ENCODE peak calls at places on chromosomes 1 and 21, in eight cellular contexts. One of them, this sample, is unnamed.

GRCh38 chr1:5951846-5952410 is 40.3 kb downstream of the NPHP4 start:
- DNase-seq in body of pancreas: no peak
- DNase-seq in RWPE2: no peak
- DNase-seq in esophagus squamous epithelium: no peak
- DNase-seq in gastrocnemius medialis: no peak
- DNase-seq in GM12878: no peak
- DNase-seq in heart right ventricle: no peak
- DNase-seq in IMR-90: no peak
- DNase-seq in this sample: no peak

GRCh38 chr1:68916227-68916853 is 419.5 kb upstream of the DEPDC1 start:
- DNase-seq in body of pancreas: peak; percentile 15
- DNase-seq in RWPE2: no peak
- DNase-seq in esophagus squamous epithelium: no peak
- DNase-seq in gastrocnemius medialis: no peak
- DNase-seq in GM12878: no peak
- DNase-seq in heart right ventricle: peak; percentile 3
- DNase-seq in IMR-90: peak; percentile 39
- DNase-seq in this sample: peak; percentile 2

GRCh38 chr21:17495680-17496079 is 17.2 kb upstream of the CXADR start:
- DNase-seq in body of pancreas: no peak
- DNase-seq in RWPE2: no peak
- DNase-seq in esophagus squamous epithelium: no peak
- DNase-seq in gastrocnemius medialis: no peak
- DNase-seq in GM12878: no peak
- DNase-seq in heart right ventricle: no peak
- DNase-seq in IMR-90: no peak
- DNase-seq in this sample: no peak

GRCh38 chr1:55059302-55060132 is 20.2 kb downstream of the PCSK9 start:
- DNase-seq in body of pancreas: no peak
- DNase-seq in RWPE2: no peak
- DNase-seq in esophagus squamous epithelium: no peak
- DNase-seq in gastrocnemius medialis: no peak
- DNase-seq in GM12878: no peak
- DNase-seq in heart right ventricle: no peak
- DNase-seq in IMR-90: no peak
- DNase-seq in this sample: no peak

GRCh38 chr1:236211815-236212214 is 69.5 kb downstream of the GPR137B start:
- DNase-seq in body of pancreas: no peak
- DNase-seq in RWPE2: no peak
- DNase-seq in esophagus squamous epithelium: no peak
- DNase-seq in gastrocnemius medialis: no peak
- DNase-seq in GM12878: no peak
- DNase-seq in heart right ventricle: no peak
- DNase-seq in IMR-90: no peak
- DNase-seq in this sample: no peak

GRCh38 chr1:149845416-149845815 is 54.0 kb upstream of the BOLA1 start:
- DNase-seq in body of pancreas: no peak
- DNase-seq in RWPE2: no peak
- DNase-seq in esophagus squamous epithelium: no peak
- DNase-seq in gastrocnemius medialis: no peak
- DNase-seq in GM12878: no peak
- DNase-seq in heart right ventricle: no peak
- DNase-seq in IMR-90: no peak
- DNase-seq in this sample: no peak

GRCh38 chr21:35316933-35317332 is 267.8 kb upstream of the RUNX1 start:
- DNase-seq in body of pancreas: no peak
- DNase-seq in RWPE2: no peak
- DNase-seq in esophagus squamous epithelium: no peak
- DNase-seq in gastrocnemius medialis: no peak
- DNase-seq in GM12878: no peak
- DNase-seq in heart right ventricle: no peak
- DNase-seq in IMR-90: peak; percentile 86
- DNase-seq in this sample: no peak

GRCh38 chr1:209815931-209816338 is 10.0 kb upstream of the IRF6 start:
- DNase-seq in body of pancreas: no peak
- DNase-seq in RWPE2: peak; percentile 93
- DNase-seq in esophagus squamous epithelium: no peak
- DNase-seq in gastrocnemius medialis: no peak
- DNase-seq in GM12878: no peak
- DNase-seq in heart right ventricle: no peak
- DNase-seq in IMR-90: no peak
- DNase-seq in this sample: no peak

GRCh38 chr1:9746211-9746610 is 77.6 kb downstream of the CLSTN1 start:
- DNase-seq in body of pancreas: no peak
- DNase-seq in RWPE2: no peak
- DNase-seq in esophagus squamous epithelium: no peak
- DNase-seq in gastrocnemius medialis: no peak
- DNase-seq in GM12878: no peak
- DNase-seq in heart right ventricle: no peak
- DNase-seq in IMR-90: no peak
- DNase-seq in this sample: no peak

GRCh38 chr1:164637461-164638375 is 78.7 kb downstream of the PBX1 start:
- DNase-seq in body of pancreas: peak; percentile 83
- DNase-seq in RWPE2: no peak
- DNase-seq in esophagus squamous epithelium: no peak
- DNase-seq in gastrocnemius medialis: no peak
- DNase-seq in GM12878: no peak
- DNase-seq in heart right ventricle: peak; percentile 68
- DNase-seq in IMR-90: peak; percentile 84
- DNase-seq in this sample: peak; percentile 33
- H3K4me1 ChIP-seq in body of pancreas: peaks cover 92% of the 10 kb centered on the region
- H3K4me1 ChIP-seq in RWPE2: peaks cover 11% of the 10 kb centered on the region
- H3K4me1 ChIP-seq in esophagus squamous epithelium: peaks cover 11% of the 10 kb centered on the region
- H3K4me1 ChIP-seq in gastrocnemius medialis: peaks cover 97% of the 10 kb centered on the region
- H3K4me1 ChIP-seq in GM12878: no peaks in the 10 kb centered on the region
- H3K4me1 ChIP-seq in heart right ventricle: peaks cover 84% of the 10 kb centered on the region
- H3K4me1 ChIP-seq in IMR-90: peaks cover 18% of the 10 kb centered on the region
- H3K4me1 ChIP-seq in this sample: peaks cover 52% of the 10 kb centered on the region

GRCh38 chr1:26827663-26828062 is 1.2 kb downstream of the ZDHHC18 start:
- DNase-seq in body of pancreas: no peak
- DNase-seq in RWPE2: no peak
- DNase-seq in esophagus squamous epithelium: no peak
- DNase-seq in gastrocnemius medialis: no peak
- DNase-seq in GM12878: no peak
- DNase-seq in heart right ventricle: no peak
- DNase-seq in IMR-90: no peak
- DNase-seq in this sample: no peak

GRCh38 chr1:26828352-26829093 is 2.0 kb downstream of the ZDHHC18 start:
- DNase-seq in body of pancreas: no peak
- DNase-seq in RWPE2: no peak
- DNase-seq in esophagus squamous epithelium: no peak
- DNase-seq in gastrocnemius medialis: no peak
- DNase-seq in GM12878: no peak
- DNase-seq in heart right ventricle: no peak
- DNase-seq in IMR-90: no peak
- DNase-seq in this sample: no peak

GRCh38 chr1:26827205-26827604 is 717 bp downstream of the ZDHHC18 start:
- DNase-seq in body of pancreas: no peak
- DNase-seq in RWPE2: no peak
- DNase-seq in esophagus squamous epithelium: no peak
- DNase-seq in gastrocnemius medialis: no peak
- DNase-seq in GM12878: no peak
- DNase-seq in heart right ventricle: no peak
- DNase-seq in IMR-90: no peak
- DNase-seq in this sample: no peak

GRCh38 chr1:26824735-26825134 is 1.8 kb upstream of the ZDHHC18 start:
- DNase-seq in body of pancreas: no peak
- DNase-seq in RWPE2: no peak
- DNase-seq in esophagus squamous epithelium: no peak
- DNase-seq in gastrocnemius medialis: no peak
- DNase-seq in GM12878: no peak
- DNase-seq in heart right ventricle: no peak
- DNase-seq in IMR-90: no peak
- DNase-seq in this sample: no peak

DNA sequence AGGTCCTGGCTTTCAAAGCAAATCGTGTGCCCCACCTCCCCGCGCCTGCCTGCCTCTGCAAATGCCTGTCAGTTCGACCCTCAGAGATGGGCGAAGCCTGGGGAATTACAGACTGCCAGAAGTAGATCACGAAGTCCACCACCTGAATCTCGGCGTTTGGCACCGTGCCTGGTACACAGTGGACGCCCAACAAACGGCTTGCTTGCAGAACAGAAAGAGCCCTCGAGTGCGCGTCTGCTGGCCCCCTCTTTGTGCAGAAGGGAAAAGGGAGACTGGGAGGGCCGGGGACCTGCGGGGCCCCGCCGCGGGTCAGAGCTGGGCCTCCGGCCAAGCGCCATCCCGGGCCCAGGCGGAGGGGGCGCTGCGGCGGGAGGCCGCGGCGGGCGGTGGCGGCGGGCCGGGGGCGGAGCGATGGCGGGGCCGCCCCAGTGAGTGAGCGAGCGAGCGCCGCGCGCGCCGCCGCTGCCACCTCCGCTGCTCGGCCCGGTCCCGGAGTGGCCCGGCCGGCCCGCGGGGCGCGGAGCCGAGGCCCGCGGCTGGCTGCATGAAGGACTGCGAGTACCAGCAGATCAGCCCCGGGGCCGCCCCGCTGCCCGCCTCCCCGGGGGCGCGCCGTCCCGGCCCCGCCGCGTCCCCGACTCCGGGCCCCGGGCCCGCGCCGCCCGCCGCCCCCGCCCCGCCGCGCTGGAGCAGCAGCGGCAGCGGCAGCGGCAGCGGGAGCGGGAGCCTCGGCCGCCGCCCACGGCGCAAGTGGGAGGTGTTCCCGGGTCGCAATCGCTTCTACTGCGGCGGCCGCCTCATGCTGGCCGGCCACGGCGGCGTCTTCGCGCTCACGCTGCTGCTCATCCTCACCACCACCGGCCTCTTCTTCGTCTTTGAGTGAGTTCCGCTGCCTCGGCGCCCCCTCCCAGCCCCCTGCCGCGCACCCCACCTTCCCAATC is at the start of gene ZDHHC18:
- DNase-seq in body of pancreas: peak; percentile 70
- DNase-seq in RWPE2: no peak
- DNase-seq in esophagus squamous epithelium: no peak
- DNase-seq in gastrocnemius medialis: peak; percentile 25
- DNase-seq in GM12878: no peak
- DNase-seq in heart right ventricle: peak; percentile 54
- DNase-seq in IMR-90: peak; percentile 33
- DNase-seq in this sample: no peak
- H3K4me1 ChIP-seq in body of pancreas: peaks cover 40% of the 10 kb centered on the region
- H3K4me1 ChIP-seq in RWPE2: no peaks in the 10 kb centered on the region
- H3K4me1 ChIP-seq in esophagus squamous epithelium: peaks cover 41% of the 10 kb centered on the region
- H3K4me1 ChIP-seq in gastrocnemius medialis: peaks cover 20% of the 10 kb centered on the region
- H3K4me1 ChIP-seq in GM12878: peaks cover 18% of the 10 kb centered on the region
- H3K4me1 ChIP-seq in heart right ventricle: peaks cover 38% of the 10 kb centered on the region
- H3K4me1 ChIP-seq in IMR-90: peaks cover 20% of the 10 kb centered on the region
- H3K4me1 ChIP-seq in this sample: peaks cover 14% of the 10 kb centered on the region

DNA sequence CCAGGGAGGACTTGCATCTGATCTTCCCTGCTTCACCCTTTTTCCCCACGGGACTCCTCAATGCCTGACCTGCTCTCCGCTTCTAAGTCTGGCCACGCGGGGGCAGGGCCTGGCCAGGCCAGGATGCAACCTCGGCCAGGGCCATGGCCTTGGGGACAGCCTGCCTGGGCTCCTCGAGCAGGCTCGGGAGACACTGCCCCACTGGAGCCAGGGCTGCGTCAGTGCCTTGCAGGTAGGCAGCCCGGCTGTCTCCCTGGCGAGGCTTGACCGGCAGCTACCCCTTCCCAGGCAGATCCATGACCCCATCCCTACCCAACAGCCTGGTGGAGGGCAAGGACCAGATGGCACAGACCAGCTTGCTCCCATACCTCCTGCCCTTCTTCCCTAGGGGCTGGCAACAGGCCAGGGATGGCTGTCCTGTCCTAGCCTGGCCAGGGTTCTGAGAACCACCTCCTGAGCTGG is 2.7 kb upstream of the PRDM16 start:
- DNase-seq in body of pancreas: peak; percentile 85
- DNase-seq in RWPE2: peak; percentile 51
- DNase-seq in esophagus squamous epithelium: no peak
- DNase-seq in gastrocnemius medialis: no peak
- DNase-seq in GM12878: no peak
- DNase-seq in heart right ventricle: peak; percentile 68
- DNase-seq in IMR-90: no peak
- DNase-seq in this sample: peak; percentile 3
- H3K4me1 ChIP-seq in body of pancreas: peaks cover 46% of the 10 kb centered on the region
- H3K4me1 ChIP-seq in RWPE2: no peaks in the 10 kb centered on the region
- H3K4me1 ChIP-seq in esophagus squamous epithelium: peaks cover 35% of the 10 kb centered on the region
- H3K4me1 ChIP-seq in gastrocnemius medialis: peaks cover 15% of the 10 kb centered on the region
- H3K4me1 ChIP-seq in GM12878: no peaks in the 10 kb centered on the region
- H3K4me1 ChIP-seq in heart right ventricle: peaks cover 57% of the 10 kb centered on the region
- H3K4me1 ChIP-seq in IMR-90: peaks cover 2% of the 10 kb centered on the region
- H3K4me1 ChIP-seq in this sample: peaks cover 11% of the 10 kb centered on the region

GRCh38 chr1:3035871-3036645 is 14.8 kb downstream of the ACTRT2 start:
- DNase-seq in body of pancreas: no peak
- DNase-seq in RWPE2: no peak
- DNase-seq in esophagus squamous epithelium: no peak
- DNase-seq in gastrocnemius medialis: no peak
- DNase-seq in GM12878: no peak
- DNase-seq in heart right ventricle: no peak
- DNase-seq in IMR-90: no peak
- DNase-seq in this sample: no peak

GRCh38 chr1:3032970-3033794 is 11.9 kb downstream of the ACTRT2 start:
- DNase-seq in body of pancreas: no peak
- DNase-seq in RWPE2: no peak
- DNase-seq in esophagus squamous epithelium: no peak
- DNase-seq in gastrocnemius medialis: no peak
- DNase-seq in GM12878: no peak
- DNase-seq in heart right ventricle: no peak
- DNase-seq in IMR-90: no peak
- DNase-seq in this sample: no peak

GRCh38 chr1:3034162-3034561 is 12.9 kb downstream of the ACTRT2 start:
- DNase-seq in body of pancreas: no peak
- DNase-seq in RWPE2: no peak
- DNase-seq in esophagus squamous epithelium: no peak
- DNase-seq in gastrocnemius medialis: no peak
- DNase-seq in GM12878: no peak
- DNase-seq in heart right ventricle: no peak
- DNase-seq in IMR-90: no peak
- DNase-seq in this sample: no peak

GRCh38 chr1:3033795-3034100 is 12.5 kb downstream of the ACTRT2 start:
- DNase-seq in body of pancreas: no peak
- DNase-seq in RWPE2: no peak
- DNase-seq in esophagus squamous epithelium: no peak
- DNase-seq in gastrocnemius medialis: no peak
- DNase-seq in GM12878: no peak
- DNase-seq in heart right ventricle: no peak
- DNase-seq in IMR-90: no peak
- DNase-seq in this sample: no peak

DNA sequence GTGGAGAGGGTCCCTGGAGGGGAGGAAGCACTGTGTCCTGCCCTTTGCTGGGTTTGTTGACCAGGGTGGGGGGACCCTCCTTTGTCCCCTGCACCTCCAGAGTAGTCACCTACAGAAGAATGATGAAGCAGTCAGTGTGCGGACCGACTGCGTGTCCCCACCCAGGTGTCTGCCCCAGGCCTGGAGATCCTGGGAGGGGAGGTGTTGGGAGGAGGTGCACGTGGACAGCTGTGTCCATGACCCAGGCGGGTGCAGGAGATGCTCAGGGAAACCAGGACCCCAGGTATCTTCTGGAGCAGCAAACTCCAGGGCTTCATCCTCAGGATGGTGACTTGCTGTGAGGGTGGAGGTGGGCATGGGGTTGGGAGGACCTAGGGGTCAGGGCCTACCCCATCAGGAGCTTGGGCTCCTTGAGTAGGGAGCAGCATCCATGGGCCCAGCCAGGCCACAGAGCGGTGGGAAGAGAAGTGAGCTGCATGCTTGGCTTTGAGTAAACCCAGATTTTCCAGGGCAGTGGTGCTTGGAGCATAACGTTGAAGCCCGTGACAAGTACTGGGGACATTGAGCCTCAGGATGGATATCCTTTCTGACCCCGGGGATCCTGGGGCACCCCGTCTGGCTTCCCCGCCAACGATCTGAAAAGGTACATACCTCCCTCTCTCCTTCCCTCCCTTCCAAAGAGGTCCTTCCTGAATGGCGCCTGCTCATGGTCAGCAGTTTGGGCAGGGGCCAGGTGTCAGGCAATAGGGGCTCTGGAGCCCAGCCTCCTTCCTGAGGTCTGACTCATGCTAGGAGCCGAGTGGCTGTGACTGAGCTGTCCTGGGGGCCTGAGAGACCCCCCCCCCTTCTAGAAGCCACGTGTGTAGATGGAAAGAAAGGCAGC is 13.7 kb downstream of the ACTRT2 start:
- DNase-seq in body of pancreas: no peak
- DNase-seq in RWPE2: no peak
- DNase-seq in esophagus squamous epithelium: no peak
- DNase-seq in gastrocnemius medialis: no peak
- DNase-seq in GM12878: no peak
- DNase-seq in heart right ventricle: no peak
- DNase-seq in IMR-90: no peak
- DNase-seq in this sample: no peak
- H3K4me1 ChIP-seq in body of pancreas: peaks cover 19% of the 10 kb centered on the region
- H3K4me1 ChIP-seq in RWPE2: no peaks in the 10 kb centered on the region
- H3K4me1 ChIP-seq in esophagus squamous epithelium: no peaks in the 10 kb centered on the region
- H3K4me1 ChIP-seq in gastrocnemius medialis: no peaks in the 10 kb centered on the region
- H3K4me1 ChIP-seq in GM12878: no peaks in the 10 kb centered on the region
- H3K4me1 ChIP-seq in heart right ventricle: no peaks in the 10 kb centered on the region
- H3K4me1 ChIP-seq in IMR-90: no peaks in the 10 kb centered on the region
- H3K4me1 ChIP-seq in this sample: peaks cover 9% of the 10 kb centered on the region

This sample was measured in thoracic aorta.